ENCODE peak calls at places on chromosomes 2 and 18, in six cellular contexts. S is spleen, O is IMR-90, V is esophagus squamous epithelium, J is HCT116, H is adrenal gland. C is an unnamed sample.

GRCh38 chr2:35788543-35788942 is 567.0 kb upstream of the CRIM1 start:
- DNase-seq in O (no peak), S (no peak), H (no peak), J (no peak), V (no peak), C (no peak)

GRCh38 chr18:57433492-57434176 is 1.5 kb upstream of the ONECUT2 start:
- DNase-seq in H (no peak), O (no peak), J (no peak), S (no peak), V (no peak), C (no peak)

GRCh38 chr2:85481818-85482777 is 56.9 kb upstream of the MAT2A start:
- DNase-seq in V (no peak), S (no peak), O (no peak), J (no peak), H (no peak), C (no peak)

GRCh38 chr18:32530947-32531651 is 60.4 kb upstream of the GAREM1 start:
- DNase-seq in J (no peak), H (no peak), S (no peak), O (peak), V (no peak), C (no peak)

GRCh38 chr2:179771791-179772190 is 89.6 kb downstream of the ZNF385B start:
- DNase-seq in H (no peak), O (no peak), V (no peak), S (no peak), J (no peak), C (no peak)

GRCh38 chr2:201754683-201755415 is 25.9 kb downstream of the ALS2 start:
- DNase-seq in O (peak), H (no peak), V (no peak), S (no peak), J (no peak), C (no peak)

GRCh38 chr18:74775239-74775638 is 177.6 kb downstream of the ZNF407 start:
- DNase-seq in S (no peak), J (no peak), O (peak), H (no peak), V (no peak), C (no peak)

GRCh38 chr2:18373664-18374063 is 186.8 kb downstream of the RDH14 start:
- DNase-seq in S (no peak), H (no peak), J (no peak), V (no peak), O (no peak), C (no peak)

GRCh38 chr2:171480908-171481307 is 41.4 kb upstream of the CYBRD1 start:
- DNase-seq in V (no peak), J (no peak), O (no peak), S (no peak), H (no peak), C (no peak)

GRCh38 chr2:97870396-97870843 is 125.3 kb downstream of the TMEM131 start:
- DNase-seq in J (peak), O (peak), V (no peak), S (no peak), H (peak), C (no peak)

GRCh38 chr2:34408100-34408499 is 809.0 kb upstream of the FAM98A start:
- DNase-seq in O (no peak), H (no peak), S (no peak), V (no peak), J (no peak), C (no peak)

GRCh38 chr2:164692114-164692513 is 70.8 kb upstream of the GRB14 start:
- DNase-seq in S (no peak), V (no peak), H (no peak), O (no peak), J (no peak), C (no peak)

GRCh38 chr18:41071826-41072225 is 883.2 kb upstream of the PIK3C3 start:
- DNase-seq in S (no peak), J (no peak), V (no peak), O (no peak), H (no peak), C (no peak)

GRCh38 chr2:113219889-113220641 is 46.3 kb downstream of the PSD4 start:
- DNase-seq in H (peak), V (no peak), J (peak), O (peak), S (no peak), C (peak)

DNA sequence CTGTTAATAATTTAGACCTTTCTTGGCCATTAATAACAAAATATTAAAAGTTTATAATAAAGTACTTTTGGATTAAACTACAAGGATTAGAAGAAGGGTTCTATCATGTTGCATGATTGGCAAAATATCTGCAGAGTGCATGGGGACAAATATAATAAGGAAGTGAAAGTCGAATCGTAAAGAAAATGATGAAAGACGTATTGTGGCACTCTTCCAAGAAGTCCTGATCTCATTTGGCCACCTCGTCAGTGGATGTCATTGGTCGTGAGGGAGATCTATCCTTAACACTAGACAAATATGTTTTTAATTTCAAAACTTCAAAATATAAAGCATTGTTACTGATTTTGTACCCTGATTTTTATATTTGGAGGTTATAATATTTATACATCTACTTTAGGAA is 197.7 kb upstream of the STON1 start:
- DNase-seq in S (no peak), O (peak), H (no peak), V (no peak), J (no peak), C (no peak)
- H3K4me3 ChIP-seq in S (no peak), O (no peak), H (peak), V (no peak), J (no peak), C (no peak)

DNA sequence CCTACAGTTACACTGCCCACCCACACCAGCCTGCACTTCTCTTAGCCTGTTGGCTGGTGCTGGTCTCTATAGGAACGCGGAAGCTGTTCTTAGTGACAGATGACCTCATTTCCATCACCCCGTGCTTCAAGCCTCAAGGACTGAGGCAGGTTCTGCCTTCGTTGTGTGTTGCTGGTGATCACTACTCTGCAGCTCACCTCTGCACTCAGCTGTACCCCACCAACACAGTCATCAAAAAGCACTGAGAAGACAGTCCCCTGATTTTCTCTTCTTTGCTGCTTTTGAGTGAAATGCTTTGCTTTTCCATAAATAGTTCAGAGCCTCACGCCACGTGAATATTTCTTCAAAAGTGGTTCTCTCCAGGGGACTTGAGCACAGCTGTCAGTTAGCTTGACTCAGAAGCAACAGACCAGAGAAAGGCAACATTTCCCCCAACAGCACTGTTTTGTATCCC is 225.7 kb upstream of the CCDC150 start:
- DNase-seq in J (no peak), O (no peak), S (peak), V (no peak), H (no peak), C (no peak)
- TF ChIP-seq POLR2A in J (no peak), O (no peak), S (no peak), V (no peak), H (no peak), C (no peak)

DNA sequence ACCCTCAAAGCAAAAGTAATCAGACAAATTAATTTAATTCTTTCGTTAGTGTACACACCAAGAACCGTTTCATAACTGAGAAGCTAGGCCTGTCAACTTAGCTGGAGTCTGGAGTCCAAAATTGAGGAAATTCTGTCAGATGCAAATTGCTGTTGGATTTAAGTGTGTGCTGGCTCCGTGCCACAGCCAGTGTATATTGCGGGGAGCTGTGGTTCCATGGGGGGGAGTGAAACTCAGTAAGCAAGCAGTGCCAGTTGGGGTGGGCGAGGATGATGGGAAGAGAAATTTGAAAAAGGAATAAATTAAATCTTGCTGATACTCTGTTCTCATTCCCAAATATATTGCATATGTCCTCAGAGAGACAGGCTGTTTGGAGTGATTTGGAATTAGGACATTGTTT is 4.0 kb downstream of the ARPC2 start:
- DNase-seq in J (no peak), H (no peak), S (no peak), V (no peak), O (no peak), C (no peak)
- H3K4me3 ChIP-seq in J (no peak), H (no peak), S (no peak), V (no peak), O (no peak), C (no peak)

GRCh38 chr2:230865324-230865765 is 603 bp downstream of the ITM2C start:
- DNase-seq in S (no peak), V (no peak), J (no peak), O (no peak), H (no peak), C (no peak)

GRCh38 chr2:230865766-230866703 is 1.3 kb downstream of the ITM2C start:
- DNase-seq in J (no peak), O (no peak), S (peak), V (no peak), H (no peak), C (peak)

GRCh38 chr2:230863442-230864121 is 1.2 kb upstream of the ITM2C start:
- DNase-seq in H (no peak), S (no peak), J (no peak), O (no peak), V (no peak), C (no peak)

GRCh38 chr2:230864122-230864604 is 579 bp upstream of the ITM2C start:
- DNase-seq in S (no peak), V (no peak), O (no peak), H (no peak), J (no peak), C (no peak)

DNA sequence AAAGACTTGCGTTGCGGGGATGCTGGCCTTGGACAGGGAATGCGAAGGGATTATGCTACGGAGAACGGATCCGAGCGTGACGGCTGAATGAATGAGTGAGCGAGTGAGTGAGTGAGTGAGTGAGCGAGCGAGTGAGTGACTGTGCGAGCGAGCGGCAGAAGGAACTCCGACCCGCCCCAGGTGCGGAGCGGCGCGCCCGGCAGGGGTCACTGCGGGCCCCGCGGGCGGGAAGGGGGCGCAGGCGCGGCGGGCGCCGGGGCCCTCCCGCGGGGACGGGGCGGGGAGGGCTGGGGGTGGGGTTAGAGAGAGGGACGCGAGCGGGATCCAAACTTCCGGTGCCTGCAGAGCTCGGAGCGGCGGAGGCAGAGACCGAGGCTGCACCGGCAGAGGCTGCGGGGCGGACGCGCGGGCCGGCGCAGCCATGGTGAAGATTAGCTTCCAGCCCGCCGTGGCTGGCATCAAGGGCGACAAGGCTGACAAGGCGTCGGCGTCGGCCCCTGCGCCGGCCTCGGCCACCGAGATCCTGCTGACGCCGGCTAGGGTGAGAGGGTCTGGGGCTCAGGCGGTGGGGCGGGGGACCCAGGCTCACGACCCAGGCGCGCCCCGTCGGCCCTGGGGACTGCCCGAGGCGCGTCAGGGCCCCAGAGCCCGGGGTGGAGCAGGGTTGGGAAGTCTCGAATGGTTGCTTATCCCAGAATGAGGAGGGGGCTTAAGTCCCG is at the start of gene ITM2C:
- DNase-seq in S (peak), O (peak), H (peak), V (no peak), J (peak), C (peak)
- TF ChIP-seq POLR2A in S (no peak), O (no peak), H (peak), V (peak), J (peak), C (peak)

DNA sequence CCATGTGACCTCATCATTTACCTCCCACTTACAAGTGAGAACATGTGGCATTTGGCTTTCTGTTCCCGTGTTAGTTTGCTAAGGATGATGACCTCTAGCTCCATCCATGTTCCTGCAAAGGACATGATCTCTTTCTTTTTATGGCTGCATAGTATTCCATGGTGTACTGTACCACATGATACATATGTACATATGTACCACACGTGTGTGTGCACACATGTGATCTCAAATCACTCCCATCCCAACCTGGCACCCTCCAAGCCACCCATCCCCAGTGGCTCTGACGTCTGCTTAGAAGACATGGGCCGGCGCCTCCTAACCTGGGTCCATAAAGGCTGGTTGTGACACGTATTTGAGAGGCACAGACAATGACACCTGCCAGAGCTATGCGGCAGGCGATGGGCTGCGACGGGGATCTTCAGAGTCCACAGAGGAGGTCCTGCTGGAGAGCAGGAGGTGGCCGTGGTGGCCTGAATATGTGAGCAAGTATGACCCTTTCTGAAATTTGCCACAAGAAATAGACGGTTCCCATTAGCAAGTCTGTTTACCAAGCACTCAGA is 8.8 kb upstream of the SALL3 start:
- DNase-seq in O (no peak), S (no peak), J (no peak), H (no peak), V (no peak), C (no peak)
- H3K4me3 ChIP-seq in O (no peak), S (no peak), J (no peak), H (no peak), V (no peak), C (no peak)

GRCh38 chr2:25330273-25330672 is 11.5 kb downstream of the DNMT3A start:
- DNase-seq in V (no peak), H (no peak), S (peak), O (no peak), J (no peak), C (no peak)
- TF ChIP-seq POLR2A in V (no peak), H (no peak), S (no peak), O (no peak), J (no peak), C (no peak)

GRCh38 chr2:46700435-46700834 is 215.2 kb downstream of the MCFD2 start:
- DNase-seq in H (no peak), J (no peak), O (no peak), S (no peak), V (no peak), C (no peak)
- H3K4me3 ChIP-seq in H (peak), J (peak), O (peak), S (peak), V (peak), C (peak)

DNA sequence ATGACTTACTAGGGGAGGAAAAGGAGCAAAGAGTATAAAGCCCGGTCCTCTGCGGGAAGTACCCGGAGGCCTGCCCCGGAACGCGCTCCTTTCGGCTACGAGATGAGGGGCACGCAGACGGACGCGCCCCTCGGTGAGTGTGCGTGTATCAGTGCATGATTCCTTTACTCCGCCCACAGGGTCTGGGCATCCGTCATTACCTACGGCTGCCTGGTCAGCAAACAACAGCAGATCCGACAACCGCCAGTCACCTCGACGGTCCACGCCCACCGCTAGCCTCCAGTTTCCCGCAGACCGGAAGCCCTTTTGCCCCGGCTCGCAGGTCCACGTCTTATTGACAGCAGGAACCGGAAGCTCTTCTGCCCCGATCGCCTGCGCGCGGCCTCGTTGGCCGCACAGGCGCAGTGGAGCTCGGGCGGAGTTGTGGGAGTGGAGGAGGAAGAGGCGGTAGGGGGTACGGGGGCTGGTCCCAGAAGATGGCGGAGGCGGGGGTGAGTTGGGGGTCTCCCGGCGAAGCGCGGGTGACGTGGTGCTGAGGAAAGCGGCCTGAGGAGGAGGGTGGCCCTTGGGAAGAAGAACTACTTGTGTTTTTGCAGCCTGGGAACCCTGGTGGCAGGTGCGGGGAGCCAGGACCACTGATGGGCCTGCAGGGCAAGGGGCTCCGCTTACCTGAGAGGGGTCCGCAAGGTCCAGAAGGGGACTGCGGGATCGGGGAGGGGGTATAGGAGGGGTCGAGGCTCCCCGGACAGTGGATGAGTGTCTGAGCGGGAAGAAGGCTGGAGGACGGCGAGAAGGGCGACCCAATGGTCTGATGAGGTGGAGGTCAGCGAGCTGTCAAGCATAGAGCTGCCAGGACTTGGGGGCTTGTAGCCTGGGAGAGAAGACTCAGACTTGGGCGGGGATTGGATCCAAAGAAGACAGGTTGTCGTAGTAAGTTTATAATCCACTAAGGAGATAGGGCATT is at the start of gene INSIG2:
- DNase-seq in O (peak), S (peak), H (peak), V (peak), J (peak), C (peak)
- TF ChIP-seq POLR2A in O (no peak), S (no peak), H (no peak), V (peak), J (peak), C (peak)

GRCh38 chr2:60413069-60413818 is 140.2 kb downstream of the BCL11A start:
- DNase-seq in V (no peak), J (no peak), O (no peak), H (no peak), S (no peak), C (no peak)

GRCh38 chr2:60411295-60411694 is 142.2 kb downstream of the BCL11A start:
- DNase-seq in J (no peak), H (no peak), O (peak), V (no peak), S (no peak), C (no peak)

GRCh38 chr2:60410458-60411146 is 142.9 kb downstream of the BCL11A start:
- DNase-seq in S (no peak), J (no peak), O (no peak), H (no peak), V (no peak), C (no peak)

GRCh38 chr2:60413819-60414178 is 139.7 kb downstream of the BCL11A start:
- DNase-seq in V (no peak), J (no peak), O (no peak), H (no peak), S (no peak), C (no peak)

DNA sequence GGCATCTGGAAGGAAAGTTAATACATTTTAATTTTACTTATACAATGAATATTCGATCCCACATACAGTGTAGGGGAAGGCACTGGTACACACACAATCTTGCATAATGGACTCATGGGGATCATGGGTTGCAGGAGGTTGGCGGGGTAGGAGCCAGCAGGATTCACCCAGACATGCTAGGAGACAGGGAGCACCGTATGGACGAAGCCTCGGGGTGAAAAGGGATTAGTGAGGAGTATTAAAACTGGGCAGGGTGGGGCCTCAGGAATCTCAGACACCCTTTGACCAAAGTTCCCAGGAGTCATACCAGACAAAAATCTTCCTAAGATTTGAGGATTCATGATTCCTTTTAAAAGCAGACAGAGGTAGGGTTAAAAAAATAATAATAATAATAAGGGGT is 140.8 kb downstream of the BCL11A start:
- DNase-seq in J (no peak), H (no peak), O (no peak), S (no peak), V (no peak), C (no peak)
- H3K4me3 ChIP-seq in J (no peak), H (no peak), O (no peak), S (no peak), V (no peak), C (no peak)